ENCODE peak calls at places on chromosomes 3 and 15, in ten cellular contexts. F, W, D, R, P, S, B, N, E and Y are unnamed samples.
A peak's percentile ranks its signal among the peaks of the same experiment; 100 is the strongest.

GRCh38 chr3:48306290-48306689 is 27.2 kb downstream of the SPINK8 start:
- DNase-seq in R (no peak), S (no peak), B (no peak), F (no peak), P (no peak), D (no peak), E (no peak), W (no peak), N (no peak), Y (no peak)

GRCh38 chr3:99712291-99712954 is 74.0 kb downstream of the COL8A1 start:
- DNase-seq in P (no peak), W (no peak), S (no peak), R (no peak), N (no peak), B (no peak), F (no peak), D (no peak), E (no peak), Y (no peak)

GRCh38 chr15:48851956-48852355 is 26.0 kb upstream of the EID1 start:
- DNase-seq in B (no peak), N (no peak), R (no peak), W (no peak), D (no peak), E (no peak), S (no peak), F (no peak), P (no peak), Y (no peak)

GRCh38 chr3:186406669-186407635 is 44.9 kb upstream of the DGKG start:
- DNase-seq in F (peak; percentile 70), S (peak; percentile 76), B (no peak), E (no peak), N (peak; percentile 46), R (no peak), W (peak; percentile 68), P (no peak), D (no peak), Y (peak; percentile 94)

GRCh38 chr3:61637088-61638051 is 76.0 kb downstream of the PTPRG start:
- DNase-seq in R (no peak), B (no peak), D (no peak), E (peak; percentile 60), N (no peak), S (no peak), W (peak; percentile 61), F (peak; percentile 64), P (no peak), Y (no peak)

GRCh38 chr3:26018889-26019288 is 229.0 kb downstream of the OXSM start:
- DNase-seq in P (no peak), F (no peak), S (no peak), E (no peak), W (no peak), R (no peak), D (no peak), B (no peak), N (no peak), Y (no peak)

GRCh38 chr3:195815169-195815771 is 3.5 kb upstream of the MUC4 start:
- DNase-seq in P (peak; percentile 36), D (peak; percentile 30), F (no peak), R (peak; percentile 13), N (peak; percentile 28), W (no peak), S (peak; percentile 39), B (peak; percentile 47), E (no peak), Y (no peak)

GRCh38 chr3:150740733-150741496 is 22.1 kb downstream of the SIAH2 start:
- DNase-seq in N (no peak), E (no peak), F (no peak), P (no peak), R (no peak), S (no peak), D (no peak), W (no peak), B (no peak), Y (no peak)

GRCh38 chr15:49814709-49815108 is 193.9 kb downstream of the DTWD1 start:
- DNase-seq in S (no peak), D (no peak), F (no peak), P (no peak), R (no peak), N (no peak), B (no peak), W (no peak), E (no peak), Y (no peak)

GRCh38 chr15:70636540-70637165 is 126.7 kb downstream of the UACA start:
- DNase-seq in R (peak; percentile 16), N (peak; percentile 14), W (no peak), F (no peak), B (no peak), P (peak; percentile 46), E (peak; percentile 24), D (peak; percentile 24), S (no peak), Y (no peak)

GRCh38 chr3:170714562-170715535 is 129.0 kb upstream of the SLC7A14 start:
- DNase-seq in P (no peak), D (peak; percentile 75), B (no peak), E (no peak), S (no peak), N (no peak), W (no peak), F (no peak), R (no peak), Y (no peak)
- H3K4me1 ChIP-seq in P (no peaks in the 10 kb centered on the region), D (peaks cover 47% of the 10 kb centered on the region), B (peaks cover 33% of the 10 kb centered on the region), E (no peaks in the 10 kb centered on the region), S (no peaks in the 10 kb centered on the region), N (no peaks in the 10 kb centered on the region), W (no peaks in the 10 kb centered on the region), F (no peaks in the 10 kb centered on the region), R (no peaks in the 10 kb centered on the region), Y (no peaks in the 10 kb centered on the region)

GRCh38 chr3:141338881-141339280 is 29.4 kb upstream of the ZBTB38 start:
- DNase-seq in D (no peak), W (no peak), E (no peak), P (no peak), F (no peak), N (no peak), R (no peak), S (no peak), B (no peak), Y (no peak)

GRCh38 chr3:141334627-141335250 is 33.6 kb upstream of the ZBTB38 start:
- DNase-seq in R (no peak), D (no peak), S (no peak), W (no peak), E (no peak), P (no peak), N (no peak), F (no peak), B (no peak), Y (no peak)

GRCh38 chr3:141337523-141337854 is 30.8 kb upstream of the ZBTB38 start:
- DNase-seq in E (no peak), N (no peak), S (no peak), F (no peak), B (no peak), P (no peak), W (no peak), D (no peak), R (no peak), Y (no peak)

GRCh38 chr3:141335531-141336042 is 32.7 kb upstream of the ZBTB38 start:
- DNase-seq in E (no peak), D (no peak), R (no peak), S (no peak), P (no peak), N (no peak), B (no peak), W (no peak), F (no peak), Y (no peak)

DNA sequence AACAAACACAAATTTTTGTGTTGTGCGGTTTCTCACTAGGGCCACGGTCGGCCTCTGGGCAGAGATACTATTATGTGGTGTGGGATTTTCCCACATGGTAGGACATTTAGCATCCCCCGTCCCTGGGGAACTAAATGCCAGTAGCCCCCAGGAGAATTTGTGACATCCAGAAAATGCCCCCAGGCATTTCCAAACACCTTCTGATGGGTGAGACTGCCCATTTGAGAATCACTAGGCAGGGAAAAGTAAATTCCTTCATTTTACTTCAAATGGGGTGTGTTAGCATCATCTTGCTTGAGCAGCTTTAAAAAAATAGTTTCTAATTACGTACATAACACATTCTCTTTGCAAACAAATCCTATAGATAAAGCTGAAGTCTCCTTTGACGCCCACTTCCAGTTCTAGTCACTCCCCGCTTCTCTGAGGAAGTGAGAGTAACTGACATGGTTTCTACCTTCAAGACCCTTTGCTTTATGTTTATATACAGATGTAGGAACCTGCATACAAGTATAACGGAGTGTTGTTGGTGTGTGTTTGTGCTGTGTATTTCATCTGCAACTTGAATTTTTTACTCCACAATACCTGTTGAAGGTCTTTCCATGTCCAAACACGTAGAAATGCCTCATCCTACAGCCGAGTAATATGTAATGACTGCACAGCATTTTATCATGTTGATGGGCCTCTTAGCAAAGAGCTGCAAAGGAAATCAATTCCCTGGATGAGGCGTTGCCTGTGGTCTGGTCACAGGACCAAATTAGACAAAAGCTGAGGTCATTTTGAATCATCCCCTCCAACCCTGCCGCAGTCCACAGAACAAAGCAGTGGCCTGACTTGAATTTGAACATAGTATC is 31.4 kb upstream of the ZBTB38 start:
- DNase-seq in D (peak; percentile 92), R (no peak), S (no peak), E (no peak), B (no peak), F (no peak), N (no peak), W (no peak), P (no peak), Y (no peak)
- H3K4me1 ChIP-seq in D (peaks cover 19% of the 10 kb centered on the region), R (peaks cover 2% of the 10 kb centered on the region), S (no peaks in the 10 kb centered on the region), E (no peaks in the 10 kb centered on the region), B (peaks cover 17% of the 10 kb centered on the region), F (no peaks in the 10 kb centered on the region), N (peaks cover 7% of the 10 kb centered on the region), W (no peaks in the 10 kb centered on the region), P (no peaks in the 10 kb centered on the region), Y (peaks cover 16% of the 10 kb centered on the region)

GRCh38 chr3:29694331-29694730 is 413.5 kb downstream of the RBMS3 start:
- DNase-seq in R (no peak), E (peak; percentile 49), S (no peak), N (no peak), P (no peak), B (no peak), W (no peak), F (no peak), D (no peak), Y (no peak)
- H3K4me1 ChIP-seq in R (peaks cover 26% of the 10 kb centered on the region), E (peaks cover 46% of the 10 kb centered on the region), S (peaks cover 4% of the 10 kb centered on the region), N (peaks cover 40% of the 10 kb centered on the region), P (peaks cover 3% of the 10 kb centered on the region), B (peaks cover 48% of the 10 kb centered on the region), W (peaks cover 34% of the 10 kb centered on the region), F (no peaks in the 10 kb centered on the region), D (peaks cover 34% of the 10 kb centered on the region), Y (peaks cover 31% of the 10 kb centered on the region)

GRCh38 chr3:64290864-64291263 is 65.6 kb upstream of the PRICKLE2 start:
- DNase-seq in S (no peak), W (no peak), D (peak; percentile 68), F (no peak), N (no peak), R (no peak), P (no peak), B (no peak), E (no peak), Y (no peak)

GRCh38 chr3:64291956-64292355 is 66.7 kb upstream of the PRICKLE2 start:
- DNase-seq in F (no peak), P (no peak), R (no peak), W (no peak), N (no peak), B (no peak), S (no peak), E (no peak), D (no peak), Y (peak; percentile 35)

GRCh38 chr3:64291345-64291744 is 66.1 kb upstream of the PRICKLE2 start:
- DNase-seq in E (no peak), R (no peak), B (peak; percentile 71), S (peak; percentile 69), F (peak; percentile 15), D (peak; percentile 93), W (peak; percentile 63), P (no peak), N (no peak), Y (peak; percentile 70)

GRCh38 chr3:64290161-64290560 is 64.9 kb upstream of the PRICKLE2 start:
- DNase-seq in B (no peak), W (no peak), R (no peak), N (no peak), P (no peak), E (no peak), D (peak; percentile 41), F (no peak), S (no peak), Y (no peak)

GRCh38 chr3:64289622-64290021 is 64.4 kb upstream of the PRICKLE2 start:
- DNase-seq in F (no peak), N (no peak), P (no peak), B (no peak), E (no peak), R (no peak), S (no peak), W (no peak), D (no peak), Y (no peak)
- H3K4me1 ChIP-seq in F (no peaks in the 10 kb centered on the region), N (peaks cover 23% of the 10 kb centered on the region), P (no peaks in the 10 kb centered on the region), B (peaks cover 19% of the 10 kb centered on the region), E (no peaks in the 10 kb centered on the region), R (peaks cover 9% of the 10 kb centered on the region), S (no peaks in the 10 kb centered on the region), W (no peaks in the 10 kb centered on the region), D (peaks cover 23% of the 10 kb centered on the region), Y (peaks cover 5% of the 10 kb centered on the region)